ENCODE peak calls at places on chromosomes 16 and 17, in seven cellular contexts. L is stimulated activated CD4-positive, alpha-beta T cell treated with anti-CD3 and anti-CD28 coated beads, Interleukin-12 subunit alpha, Interleukin-12 subunit beta, amount 100 ng/mL, for 24 hours; K is fibroblast of lung; B is BE2C; A is tibial nerve; E is ovary; U is GM12864. H is an unnamed sample.

GRCh38 chr17:36756695-36757094 is 155.3 kb downstream of the MRM1 start:
- DNase-seq in L (no peak), K (no peak), B (no peak), A (no peak), E (no peak), U (no peak), H (no peak)

GRCh38 chr16:85998868-85999729 is 100.1 kb downstream of the IRF8 start:
- DNase-seq in L (no peak), K (no peak), B (no peak), A (no peak), E (no peak), U (no peak), H (no peak)

GRCh38 chr17:1078062-1078711 is 81.3 kb downstream of the TIMM22 start:
- DNase-seq in L (no peak), K (no peak), B (no peak), A (no peak), E (no peak), U (no peak), H (no peak)

GRCh38 chr17:76000016-76000754 is 470 bp upstream of the CDK3 start:
- DNase-seq in L (peak; percentile 65), K (peak; percentile 28), B (peak; percentile 80), A (peak; percentile 34), E (peak; percentile 70), U (no peak), H (no peak)

GRCh38 chr17:67700720-67701119 is 17.0 kb upstream of the NOL11 start:
- DNase-seq in L (no peak), K (no peak), B (no peak), A (no peak), E (no peak), U (no peak), H (no peak)

GRCh38 chr17:50281739-50282401 is 7.6 kb downstream of the TMEM92 start:
- DNase-seq in L (no peak), K (no peak), B (no peak), A (no peak), E (no peak), U (no peak), H (no peak)

GRCh38 chr17:73610331-73610911 is 33.8 kb downstream of the SDK2 start:
- DNase-seq in L (no peak), K (no peak), B (no peak), A (no peak), E (no peak), U (no peak), H (no peak)

GRCh38 chr16:66548868-66549267 is 1.1 kb downstream of the TK2 start:
- DNase-seq in L (no peak), K (no peak), B (no peak), A (no peak), E (no peak), U (no peak), H (no peak)

GRCh38 chr16:72198021-72198420 is 26.1 kb upstream of the PMFBP1 start:
- DNase-seq in L (no peak), K (peak; percentile 96), B (peak; percentile 85), A (peak; percentile 86), E (peak; percentile 40), U (no peak), H (no peak)

GRCh38 chr16:70416748-70417616 is 21.9 kb downstream of the ST3GAL2 start:
- DNase-seq in L (no peak), K (no peak), B (no peak), A (no peak), E (no peak), U (no peak), H (no peak)

GRCh38 chr17:83012873-83013778 is 66.3 kb upstream of the METRNL start:
- DNase-seq in L (no peak), K (peak; percentile 95), B (no peak), A (no peak), E (no peak), U (no peak), H (no peak)

GRCh38 chr16:69111831-69112230 is 6.4 kb downstream of the HAS3 start:
- DNase-seq in L (no peak), K (no peak), B (no peak), A (no peak), E (peak; percentile 21), U (no peak), H (no peak)

GRCh38 chr16:87465306-87465705 is 27.5 kb downstream of the ZCCHC14 start:
- DNase-seq in L (no peak), K (peak; percentile 92), B (peak; percentile 52), A (peak; percentile 87), E (peak; percentile 73), U (no peak), H (peak; percentile 63)

GRCh38 chr16:87931504-87931903 is 4.8 kb downstream of the CA5A start:
- DNase-seq in L (peak; percentile 20), K (no peak), B (peak; percentile 82), A (no peak), E (peak; percentile 61), U (no peak), H (no peak)

GRCh38 chr17:41284546-41284945 is 9.0 kb downstream of the KRTAP9-7 start:
- DNase-seq in L (no peak), K (no peak), B (no peak), A (no peak), E (no peak), U (no peak), H (no peak)

GRCh38 chr17:61475726-61476125 is 23.5 kb downstream of the TBX4 start:
- DNase-seq in L (no peak), K (no peak), B (no peak), A (no peak), E (no peak), U (no peak), H (no peak)

GRCh38 chr16:55272787-55273186 is 51.2 kb upstream of the IRX6 start:
- DNase-seq in L (no peak), K (no peak), B (no peak), A (no peak), E (no peak), U (no peak), H (no peak)

GRCh38 chr16:73725147-73725546 is 571.5 kb upstream of the PSMD7 start:
- DNase-seq in L (no peak), K (no peak), B (no peak), A (no peak), E (no peak), U (no peak), H (no peak)

GRCh38 chr17:2025622-2026309 is 632 bp upstream of the RTN4RL1 start:
- DNase-seq in L (no peak), K (peak; percentile 72), B (peak; percentile 76), A (peak; percentile 77), E (peak; percentile 86), U (no peak), H (peak; percentile 80)

GRCh38 chr16:11390573-11391495 is 45.6 kb downstream of the RMI2 start:
- DNase-seq in L (no peak), K (no peak), B (no peak), A (no peak), E (peak; percentile 21), U (no peak), H (no peak)

GRCh38 chr17:31903401-31903800 is 1.9 kb upstream of the UTP6 start:
- DNase-seq in L (no peak), K (no peak), B (no peak), A (no peak), E (no peak), U (no peak), H (no peak)

GRCh38 chr16:30949655-30950515 is 1.0 kb downstream of the ORAI3 start:
- DNase-seq in L (peak; percentile 41), K (peak; percentile 94), B (no peak), A (peak; percentile 87), E (peak; percentile 84), U (no peak), H (peak; percentile 82)

GRCh38 chr16:85798283-85798776 is 1.0 kb downstream of the EMC8 start:
- DNase-seq in L (no peak), K (no peak), B (no peak), A (no peak), E (no peak), U (no peak), H (no peak)

GRCh38 chr16:88770459-88771293 is 14.3 kb downstream of the PIEZO1 start:
- DNase-seq in L (no peak), K (peak; percentile 97), B (peak; percentile 78), A (no peak), E (no peak), U (no peak), H (peak; percentile 74)

GRCh38 chr16:56769674-56770073 is 39.7 kb downstream of the NUP93 start:
- DNase-seq in L (no peak), K (peak; percentile 65), B (no peak), A (no peak), E (no peak), U (no peak), H (no peak)

GRCh38 chr17:41800601-41801373 is 11.0 kb downstream of the P3H4 start:
- DNase-seq in L (no peak), K (peak; percentile 51), B (no peak), A (no peak), E (peak; percentile 59), U (no peak), H (no peak)

GRCh38 chr17:80937501-80938356 is 53.9 kb upstream of the CHMP6 start:
- DNase-seq in L (no peak), K (no peak), B (no peak), A (no peak), E (peak; percentile 32), U (no peak), H (no peak)

GRCh38 chr17:47257651-47258339 is 4.2 kb downstream of the ITGB3 start:
- DNase-seq in L (no peak), K (peak; percentile 66), B (no peak), A (no peak), E (no peak), U (no peak), H (no peak)

GRCh38 chr16:29808219-29808900 is 2.0 kb downstream of the MAZ start:
- DNase-seq in L (no peak), K (no peak), B (peak; percentile 40), A (no peak), E (peak; percentile 61), U (no peak), H (no peak)

GRCh38 chr16:66255647-66256046 is 110.8 kb upstream of the CDH5 start:
- DNase-seq in L (no peak), K (no peak), B (no peak), A (no peak), E (no peak), U (no peak), H (no peak)

GRCh38 chr16:75099075-75099667 is 17.4 kb downstream of the LDHD start:
- DNase-seq in L (no peak), K (no peak), B (no peak), A (no peak), E (no peak), U (no peak), H (no peak)

GRCh38 chr17:58238147-58238634 is at the start of gene LPO:
- DNase-seq in L (no peak), K (no peak), B (no peak), A (no peak), E (no peak), U (no peak), H (no peak)

GRCh38 chr17:76261421-76262215 is 3.5 kb upstream of the UBALD2 start:
- DNase-seq in L (no peak), K (no peak), B (no peak), A (no peak), E (no peak), U (peak; percentile 76), H (no peak)

GRCh38 chr16:87819282-87819681 is 50.0 kb downstream of the SLC7A5 start:
- DNase-seq in L (no peak), K (no peak), B (no peak), A (no peak), E (no peak), U (no peak), H (no peak)

GRCh38 chr16:3945751-3946603 is 65.5 kb upstream of the CREBBP start:
- DNase-seq in L (no peak), K (peak; percentile 97), B (no peak), A (no peak), E (peak; percentile 60), U (no peak), H (peak; percentile 34)

GRCh38 chr17:43542854-43543253 is 3.3 kb downstream of the ETV4 start:
- DNase-seq in L (no peak), K (no peak), B (no peak), A (no peak), E (no peak), U (no peak), H (no peak)